ENCODE peak calls at places on chromosomes 7 and 10, in six cellular contexts. U, F, Q, A, R and J are unnamed samples.
A peak's percentile ranks its signal among the peaks of the same experiment; 100 is the strongest.

GRCh38 chr10:69329721-69330178 is 51.5 kb downstream of the HK1 start:
- DNase-seq in U (no peak), F (no peak), Q (no peak), A (peak; percentile 70), R (no peak), J (no peak)

GRCh38 chr7:156478486-156478885 is 162.1 kb upstream of the RNF32 start:
- DNase-seq in U (no peak), F (no peak), Q (no peak), A (no peak), R (no peak), J (no peak)

GRCh38 chr10:120641695-120642094 is 184.7 kb downstream of the PLPP4 start:
- DNase-seq in U (no peak), F (no peak), Q (no peak), A (no peak), R (no peak), J (no peak)

GRCh38 chr7:13115829-13116228 is 428.4 kb downstream of the ARL4A start:
- DNase-seq in U (no peak), F (no peak), Q (no peak), A (no peak), R (no peak), J (no peak)

GRCh38 chr10:128854965-128855364 is 612.1 kb upstream of the MGMT start:
- DNase-seq in U (no peak), F (peak; percentile 70), Q (no peak), A (peak; percentile 42), R (no peak), J (no peak)

GRCh38 chr10:110918633-110919348 is at the start of gene BBIP1:
- DNase-seq in U (peak; percentile 99), F (peak; percentile 99), Q (peak; percentile 100), A (peak; percentile 90), R (no peak), J (peak; percentile 99)

GRCh38 chr10:33113111-33113856 is 155.3 kb upstream of the ITGB1 start:
- DNase-seq in U (no peak), F (no peak), Q (no peak), A (no peak), R (no peak), J (no peak)

GRCh38 chr7:136998495-136998894 is 130.0 kb downstream of the CHRM2 start:
- DNase-seq in U (no peak), F (no peak), Q (no peak), A (no peak), R (no peak), J (no peak)

GRCh38 chr10:48655426-48656240 is 29.0 kb upstream of the WDFY4 start:
- DNase-seq in U (no peak), F (no peak), Q (no peak), A (peak; percentile 68), R (peak; percentile 59), J (peak; percentile 41)

GRCh38 chr7:159065852-159066480 is 78.7 kb downstream of the VIPR2 start:
- DNase-seq in U (no peak), F (no peak), Q (no peak), A (no peak), R (no peak), J (no peak)

GRCh38 chr7:15341811-15342210 is 220.0 kb downstream of the AGMO start:
- DNase-seq in U (no peak), F (no peak), Q (no peak), A (no peak), R (no peak), J (no peak)
- TF ChIP-seq JUND in U (no peak), F (no peak), Q (no peak), A (no peak), R (no peak), J (no peak)

DNA sequence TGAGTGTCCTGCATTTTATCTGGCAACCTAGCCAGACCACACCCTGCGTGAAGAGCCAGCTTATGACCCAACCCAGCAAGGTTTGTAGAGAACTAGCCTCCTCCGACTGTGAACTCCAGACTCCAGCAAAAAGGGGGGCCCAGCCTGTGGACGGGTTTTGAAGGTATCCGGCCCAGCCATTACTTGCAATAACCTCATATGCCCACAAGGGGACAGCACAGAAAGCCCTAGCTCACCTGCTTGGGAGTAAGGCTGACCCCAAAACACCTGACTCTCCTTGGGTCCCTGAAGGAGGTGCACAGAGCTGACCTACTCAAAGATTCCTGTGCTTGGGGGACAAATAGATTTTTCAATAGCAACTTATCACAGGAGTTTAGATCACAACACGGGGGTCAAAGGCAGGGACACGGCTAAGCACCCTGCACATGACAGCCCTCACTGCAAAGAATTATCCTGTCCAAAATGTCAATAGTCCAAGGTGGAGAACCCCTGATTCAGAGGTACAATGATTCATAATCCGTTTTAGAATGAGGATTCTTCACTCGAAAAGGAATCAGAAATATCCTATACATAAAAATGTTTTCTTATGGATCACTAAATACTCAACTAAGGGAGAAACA is 4.5 kb downstream of the TRPV6 start:
- DNase-seq in U (no peak), F (peak; percentile 23), Q (peak; percentile 37), A (peak; percentile 78), R (peak; percentile 85), J (peak; percentile 69)
- TF ChIP-seq JUND in U (no peak), F (no peak), Q (no peak), A (no peak), R (no peak), J (no peak)

GRCh38 chr7:16649196-16649595 is 3.2 kb downstream of the BZW2 start:
- DNase-seq in U (no peak), F (no peak), Q (no peak), A (no peak), R (no peak), J (no peak)
- TF ChIP-seq JUND in U (no peak), F (no peak), Q (no peak), A (no peak), R (no peak), J (no peak)

GRCh38 chr7:39910108-39910869 is 39.8 kb upstream of the CDK13 start:
- DNase-seq in U (no peak), F (peak; percentile 14), Q (no peak), A (no peak), R (no peak), J (no peak)
- TF ChIP-seq JUND in U (no peak), F (no peak), Q (no peak), A (no peak), R (no peak), J (no peak)

DNA sequence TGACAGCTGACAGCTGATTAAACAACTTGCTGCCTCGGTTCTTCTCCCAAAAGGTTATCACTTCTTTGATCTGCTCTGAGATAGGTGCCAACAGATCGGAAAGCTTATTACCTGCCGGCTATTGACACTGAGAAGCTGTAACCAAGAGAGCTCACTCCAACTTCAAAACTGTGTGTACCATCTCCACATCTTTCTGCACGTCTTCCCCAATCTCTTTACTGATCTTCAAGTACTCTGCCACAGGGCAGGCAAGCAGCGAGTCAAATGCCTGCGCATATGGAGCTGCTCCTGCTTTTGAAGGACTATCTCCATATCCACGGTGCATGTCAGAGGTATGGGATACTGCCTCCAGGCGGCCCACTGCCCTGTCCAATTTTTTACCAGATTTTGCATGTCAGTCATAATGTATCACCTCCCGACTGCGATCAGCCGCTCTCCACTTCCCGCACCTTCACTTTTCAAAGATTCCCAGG is 352 bp upstream of the ZNF485 start:
- DNase-seq in U (no peak), F (no peak), Q (no peak), A (no peak), R (no peak), J (peak; percentile 85)
- TF ChIP-seq JUND in U (no peak), F (no peak), Q (no peak), A (no peak), R (no peak), J (no peak)

GRCh38 chr10:21712975-21713374 is 178.9 kb downstream of the MLLT10 start:
- DNase-seq in U (no peak), F (no peak), Q (no peak), A (no peak), R (no peak), J (no peak)
- TF ChIP-seq JUND in U (no peak), F (no peak), Q (no peak), A (no peak), R (no peak), J (no peak)

DNA sequence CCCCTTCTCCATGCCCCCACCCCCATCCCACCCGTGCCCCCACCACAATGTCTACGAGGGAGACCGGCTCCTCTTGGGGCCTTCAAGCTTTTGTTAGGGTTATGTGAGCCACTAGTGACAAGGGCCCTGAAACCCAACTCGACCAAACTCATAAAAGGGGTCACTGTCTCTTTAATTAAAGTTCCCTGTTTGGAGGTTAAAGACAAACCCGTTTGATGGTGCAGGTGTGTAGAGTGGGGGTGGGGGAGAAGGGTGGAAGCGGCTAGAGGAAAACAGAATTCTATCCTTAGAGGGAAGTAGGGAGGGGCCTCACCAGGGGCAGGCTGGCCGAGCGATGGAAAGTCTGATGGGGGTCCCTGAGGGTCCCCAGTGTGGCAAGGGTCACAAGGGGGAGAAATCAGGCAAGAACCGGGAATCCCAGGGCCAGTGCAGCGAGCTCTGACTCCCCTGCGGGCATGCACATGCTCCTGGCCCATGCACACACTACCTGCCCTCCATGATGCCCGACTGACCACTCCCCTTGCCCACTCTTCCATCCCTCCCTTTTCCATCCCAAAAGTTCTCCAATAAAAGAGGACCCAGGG is 36.1 kb upstream of the SLF2 start:
- DNase-seq in U (no peak), F (no peak), Q (no peak), A (no peak), R (no peak), J (peak; percentile 44)
- TF ChIP-seq JUND in U (no peak), F (no peak), Q (no peak), A (no peak), R (no peak), J (no peak)